ENCODE peak calls at places on chromosome 6, in six cellular contexts. H is fibroblast of lung, S is dorsolateral prefrontal cortex, U is adrenal gland, T is HL-60, G is heart left ventricle. O is an unnamed sample. For H3K27me3, the result is how much of the 10 kb centered on the place peaks cover.

GRCh38 chr6:152268846-152269442 is 368.2 kb downstream of the SYNE1 start:
- DNase-seq in T (no peak), U (no peak), G (no peak), S (no peak), H (no peak), O (no peak)

GRCh38 chr6:43149260-43149659 is 21.8 kb upstream of the SRF start:
- DNase-seq in S (no peak), G (no peak), H (no peak), T (no peak), U (no peak), O (no peak)

GRCh38 chr6:107830060-107830459 is 5.9 kb upstream of the SCML4 start:
- DNase-seq in G (no peak), S (no peak), T (no peak), U (no peak), H (no peak), O (no peak)

GRCh38 chr6:32188381-32189081 is 1.5 kb downstream of the PBX2 start:
- DNase-seq in G (no peak), S (no peak), H (peak), T (no peak), U (no peak), O (no peak)

GRCh38 chr6:21883528-21883927 is 290.0 kb downstream of the SOX4 start:
- DNase-seq in T (no peak), S (no peak), U (no peak), G (no peak), H (no peak), O (no peak)

GRCh38 chr6:170102582-170103481 is 188.0 kb downstream of the DLL1 start:
- DNase-seq in G (peak), T (no peak), H (no peak), S (peak), U (peak), O (no peak)

GRCh38 chr6:138073264-138073663 is 34.0 kb downstream of the PERP start:
- DNase-seq in U (no peak), H (no peak), G (no peak), T (no peak), S (no peak), O (no peak)

GRCh38 chr6:150196942-150197745 is 54.3 kb downstream of the PPP1R14C start:
- DNase-seq in H (no peak), U (no peak), S (no peak), G (no peak), T (no peak), O (no peak)

GRCh38 chr6:11177271-11177670 is 55.2 kb downstream of the NEDD9 start:
- DNase-seq in G (no peak), H (no peak), S (no peak), U (no peak), T (no peak), O (no peak)

GRCh38 chr6:139133272-139133671 is 1.6 kb upstream of the HECA start:
- DNase-seq in T (no peak), S (no peak), U (no peak), G (no peak), H (no peak), O (peak)

GRCh38 chr6:64221776-64222175 is 586.2 kb downstream of the PHF3 start:
- DNase-seq in T (no peak), H (no peak), G (no peak), U (no peak), S (no peak), O (no peak)

DNA sequence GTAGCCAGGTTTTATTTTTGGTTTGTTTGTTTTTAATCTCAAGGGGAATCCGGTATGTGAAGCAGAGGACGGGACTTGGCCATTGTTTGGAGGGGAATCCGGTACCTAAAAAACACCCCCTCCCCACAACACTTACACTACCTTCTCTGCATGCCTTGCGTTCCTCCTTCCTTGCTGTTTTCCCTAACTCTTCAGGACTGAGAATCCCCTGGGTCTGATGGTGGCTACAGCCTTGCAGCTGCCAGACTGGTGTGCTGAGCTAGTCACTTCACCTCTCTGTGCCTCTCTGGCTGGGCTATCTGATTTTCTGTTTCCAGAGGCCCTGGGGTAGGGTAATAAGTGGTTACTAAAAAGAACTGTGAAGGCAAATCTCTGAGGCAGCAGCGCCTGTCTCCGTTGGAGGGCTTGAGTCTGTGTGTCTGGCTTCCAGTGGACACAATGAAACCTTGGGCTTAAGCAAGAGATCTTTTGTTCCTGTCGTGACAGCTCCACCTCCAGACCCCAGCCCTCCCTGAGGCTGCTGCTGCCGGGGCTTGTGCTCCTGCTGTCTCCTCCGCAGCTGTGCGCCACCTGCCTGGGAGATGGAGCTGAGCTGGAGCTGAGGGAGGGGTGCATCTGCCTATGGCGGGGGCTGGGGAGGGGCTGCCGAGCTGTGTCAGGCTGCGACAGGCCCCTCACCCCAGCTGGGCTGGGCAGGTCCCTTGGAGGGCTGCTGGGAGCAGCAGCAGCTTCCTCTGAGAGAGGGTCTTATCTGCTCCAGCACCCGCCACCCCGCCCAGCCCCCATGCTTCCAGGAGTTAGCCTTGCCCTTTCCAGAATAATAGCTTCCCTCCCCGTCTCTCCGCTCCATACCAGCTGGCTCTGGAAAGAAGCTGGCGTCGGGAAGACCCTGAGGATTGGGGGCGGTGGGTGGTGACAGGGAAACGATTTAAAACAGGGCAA is 65.8 kb upstream of the CCDC167 start:
- DNase-seq in G (no peak), T (no peak), U (no peak), S (peak), H (no peak), O (peak)
- TF ChIP-seq CTCF in G (no peak), T (no peak), U (no peak), S (no peak), H (no peak), O (no peak)

DNA sequence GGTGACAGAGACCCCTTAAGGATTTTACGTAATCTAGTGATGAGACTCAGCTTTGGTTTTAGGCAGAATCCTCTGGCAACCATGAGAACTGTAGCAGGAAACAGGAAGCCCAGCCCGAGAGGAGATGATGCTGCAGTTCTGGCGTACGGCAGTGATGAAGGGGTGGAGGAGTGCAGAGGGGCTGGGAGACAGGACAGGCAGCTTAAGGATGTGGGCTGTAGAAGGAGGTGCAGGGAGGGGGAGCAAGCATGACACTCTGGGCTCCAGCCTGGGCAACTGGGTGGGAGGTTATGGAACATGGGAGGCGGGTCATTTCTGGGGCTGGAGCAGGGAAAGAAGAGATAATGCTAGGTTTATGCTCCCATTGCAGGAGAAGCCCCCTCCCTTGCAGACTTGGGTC is 67.1 kb downstream of the LRFN2 start:
- DNase-seq in G (no peak), U (no peak), T (no peak), H (no peak), S (no peak), O (no peak)
- H3K27me3 ChIP-seq in G (under half), U (under half), T (under half), H (under half), S (under half), O (under half)

GRCh38 chr6:134456284-134456683 is 138.4 kb upstream of the SGK1 start:
- DNase-seq in T (no peak), H (no peak), U (no peak), G (no peak), S (no peak), O (no peak)

GRCh38 chr6:134455319-134455718 is 137.4 kb upstream of the SGK1 start:
- DNase-seq in S (no peak), T (no peak), G (no peak), H (no peak), U (no peak), O (no peak)

GRCh38 chr6:134454794-134455193 is 136.9 kb upstream of the SGK1 start:
- DNase-seq in G (no peak), H (no peak), T (no peak), S (no peak), U (no peak), O (no peak)

GRCh38 chr6:134457941-134458340 is 140.0 kb upstream of the SGK1 start:
- DNase-seq in U (no peak), G (no peak), T (peak), S (no peak), H (no peak), O (no peak)

GRCh38 chr6:134458857-134459657 is 141.1 kb upstream of the SGK1 start:
- DNase-seq in T (peak), S (no peak), G (no peak), U (no peak), H (no peak), O (no peak)
- H3K4me3 ChIP-seq in T (no peak), S (no peak), G (no peak), U (no peak), H (no peak), O (no peak)

GRCh38 chr6:106749611-106750010 is 120.2 kb downstream of the QRSL1 start:
- DNase-seq in G (no peak), U (no peak), H (no peak), S (no peak), T (no peak), O (no peak)

GRCh38 chr6:106750146-106750900 is 120.9 kb downstream of the QRSL1 start:
- DNase-seq in T (no peak), S (no peak), U (no peak), H (no peak), G (no peak), O (no peak)

GRCh38 chr6:106747139-106747538 is 117.8 kb downstream of the QRSL1 start:
- DNase-seq in U (no peak), H (no peak), T (no peak), S (no peak), G (no peak), O (no peak)

GRCh38 chr6:106746660-106747059 is 117.3 kb downstream of the QRSL1 start:
- DNase-seq in T (no peak), S (no peak), U (no peak), H (peak), G (no peak), O (no peak)

DNA sequence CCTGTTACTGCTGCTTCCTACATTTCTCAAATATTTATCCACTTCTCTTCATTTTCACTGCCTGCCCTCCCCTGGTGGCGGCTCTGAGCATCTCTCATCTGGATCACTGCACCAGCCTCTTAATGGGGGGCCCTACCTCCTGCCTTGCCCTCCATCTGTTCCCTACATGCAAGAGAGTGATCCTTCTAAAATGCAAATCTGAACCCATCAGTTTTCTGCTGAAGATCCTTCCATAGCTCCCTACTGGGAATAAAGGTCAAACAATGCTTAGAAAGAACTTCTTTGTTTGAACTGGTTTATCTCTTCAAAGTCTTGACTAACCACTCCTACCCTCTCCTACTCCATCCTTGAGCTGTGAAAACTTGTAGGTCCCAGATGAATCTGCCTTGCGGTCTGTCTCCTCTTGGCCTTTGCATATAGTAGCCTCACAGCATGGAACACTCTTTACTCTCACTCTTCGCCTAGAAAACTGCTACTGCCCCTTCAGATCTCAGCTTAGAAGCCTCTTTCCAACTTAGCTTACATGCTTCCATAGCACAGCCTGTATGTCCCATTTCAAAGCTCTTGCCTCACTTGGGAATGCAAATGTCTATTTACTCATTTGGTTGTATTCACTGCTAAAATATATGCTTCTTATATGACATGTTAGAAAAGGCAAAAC is 119.3 kb downstream of the QRSL1 start:
- DNase-seq in U (no peak), S (no peak), G (no peak), T (no peak), H (no peak), O (no peak)
- TF ChIP-seq CTCF in U (no peak), S (no peak), G (no peak), T (no peak), H (no peak), O (no peak)

GRCh38 chr6:26230336-26230735 is 134.7 kb upstream of the BTN3A2 start:
- DNase-seq in G (no peak), U (no peak), S (no peak), T (peak), H (no peak), O (no peak)
- H3K27me3 ChIP-seq in G (under half), U (under half), S (under half), T (under half), H (under half), O (half or more)

GRCh38 chr6:46605091-46605797 is 47.4 kb downstream of the CYP39A1 start:
- DNase-seq in G (no peak), H (no peak), T (no peak), U (no peak), S (no peak), O (no peak)

GRCh38 chr6:46610862-46611553 is 41.6 kb downstream of the CYP39A1 start:
- DNase-seq in S (no peak), T (no peak), G (no peak), U (no peak), H (no peak), O (no peak)

DNA sequence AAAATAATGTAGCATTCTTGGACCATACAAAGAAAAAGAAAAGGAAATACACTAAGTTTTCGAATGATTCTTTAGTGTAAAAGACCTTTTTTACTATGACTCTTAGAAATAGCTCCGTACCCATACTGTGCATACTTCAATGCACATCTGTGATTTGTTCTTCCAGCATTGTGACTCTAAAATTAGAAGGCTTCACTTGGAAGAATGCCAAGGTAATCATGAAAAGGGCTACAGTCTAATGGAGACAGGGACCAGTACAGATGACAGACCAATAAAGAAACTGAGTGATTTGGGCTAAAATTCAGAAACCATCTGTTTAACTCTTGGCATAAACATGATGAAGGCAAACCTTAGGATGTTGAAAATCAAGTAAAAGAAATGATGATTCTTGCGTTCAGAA is 46.3 kb downstream of the CYP39A1 start:
- DNase-seq in S (no peak), U (no peak), G (no peak), H (peak), T (no peak), O (no peak)
- H3K4me3 ChIP-seq in S (no peak), U (no peak), G (no peak), H (no peak), T (no peak), O (no peak)

GRCh38 chr6:156774872-156775405 is 2.2 kb upstream of the ARID1B start:
- DNase-seq in S (no peak), U (no peak), G (no peak), T (no peak), H (no peak), O (no peak)
- TF ChIP-seq CTCF in S (no peak), U (no peak), G (no peak), T (no peak), H (peak), O (peak)

GRCh38 chr6:12873706-12874105 is 157.1 kb downstream of the PHACTR1 start:
- DNase-seq in T (no peak), S (no peak), G (no peak), U (no peak), H (no peak), O (no peak)
- H3K27me3 ChIP-seq in T (under half), S (under half), G (under half), U (under half), H (under half), O (under half)

O was measured in heart right ventricle.